ENCODE peak calls at places on chromosomes 16 and 17, in five cellular contexts. F, O, V, C and X are unnamed samples.

GRCh38 chr16:86029131-86029741 is 130.3 kb downstream of the IRF8 start:
- DNase-seq in F (no peak), V (no peak), O (no peak), C (no peak), X (no peak)

GRCh38 chr17:15091825-15092224 is 173.3 kb downstream of the PMP22 start:
- DNase-seq in V (peak), O (no peak), C (no peak), F (no peak), X (no peak)

GRCh38 chr17:43356999-43357398 is 41.8 kb upstream of the ARL4D start:
- DNase-seq in V (no peak), F (no peak), O (no peak), C (no peak), X (no peak)

GRCh38 chr17:79009397-79010303 is at the start of gene CANT1:
- DNase-seq in V (peak), O (peak), C (peak), F (peak), X (peak)

GRCh38 chr17:44826123-44826790 is 3.8 kb downstream of the GJC1 start:
- DNase-seq in C (no peak), V (no peak), O (no peak), F (no peak), X (no peak)

GRCh38 chr17:80498920-80499410 is 22.6 kb upstream of the NPTX1 start:
- DNase-seq in V (no peak), C (no peak), O (no peak), F (no peak), X (no peak)

GRCh38 chr17:17134952-17135340 is 71.2 kb downstream of the PLD6 start:
- DNase-seq in F (no peak), O (no peak), V (no peak), C (no peak), X (no peak)

GRCh38 chr17:17579691-17580090 is 11.8 kb downstream of the PEMT start:
- DNase-seq in C (no peak), F (no peak), O (no peak), V (no peak), X (no peak)

GRCh38 chr17:35763767-35764122 is 3.1 kb downstream of the C17orf50 start:
- DNase-seq in C (no peak), F (no peak), V (no peak), O (no peak), X (no peak)

GRCh38 chr17:30950669-30951399 is 20.0 kb upstream of the RNF135 start:
- DNase-seq in F (no peak), O (no peak), C (no peak), V (no peak), X (no peak)

GRCh38 chr17:66715745-66716156 is 119.2 kb upstream of the CACNG5 start:
- DNase-seq in F (no peak), C (no peak), O (peak), V (no peak), X (no peak)

GRCh38 chr16:626787-627457 is 3.9 kb upstream of the WFIKKN1 start:
- DNase-seq in V (no peak), F (no peak), O (no peak), C (no peak), X (no peak)

GRCh38 chr17:7848131-7848579 is 6.7 kb upstream of the TMEM88 start:
- DNase-seq in O (no peak), C (no peak), V (no peak), F (no peak), X (no peak)

GRCh38 chr17:21042434-21043295 is at the start of gene USP22:
- DNase-seq in O (no peak), V (peak), C (peak), F (no peak), X (peak)

GRCh38 chr17:42846594-42847280 is 2.4 kb downstream of the AOC2 start:
- DNase-seq in F (no peak), V (no peak), C (no peak), O (no peak), X (no peak)

GRCh38 chr17:77580531-77580930 is 378.0 kb upstream of the TNRC6C start:
- DNase-seq in O (no peak), V (no peak), F (no peak), C (no peak), X (no peak)

GRCh38 chr16:26911436-26911835 is 155.3 kb upstream of the C16orf82 start:
- DNase-seq in F (no peak), V (no peak), O (no peak), C (no peak), X (no peak)

GRCh38 chr17:33220031-33220430 is 73.1 kb downstream of the ASIC2 start:
- DNase-seq in O (no peak), F (no peak), C (no peak), V (no peak), X (no peak)

GRCh38 chr16:78785218-78785617 is 685.8 kb downstream of the WWOX start:
- DNase-seq in V (no peak), O (no peak), C (no peak), F (no peak), X (no peak)

GRCh38 chr16:88568710-88569613 is 1.2 kb upstream of the ZC3H18 start:
- DNase-seq in O (no peak), V (no peak), F (no peak), C (no peak), X (no peak)

GRCh38 chr17:17032131-17032692 is 10.0 kb upstream of the MPRIP start:
- DNase-seq in F (no peak), V (no peak), O (no peak), C (no peak), X (no peak)

GRCh38 chr16:30121741-30122620 is 1.0 kb downstream of the MAPK3 start:
- DNase-seq in C (no peak), V (no peak), O (no peak), F (no peak), X (no peak)

GRCh38 chr17:43309505-43310329 is 75.9 kb upstream of the RNU2-1 start:
- DNase-seq in O (peak), V (no peak), F (no peak), C (no peak), X (no peak)

GRCh38 chr16:11572301-11572995 is 14.3 kb downstream of the LITAF start:
- DNase-seq in F (peak), C (peak), V (no peak), O (no peak), X (no peak)

GRCh38 chr16:52090080-52090479 is 456.9 kb downstream of the TOX3 start:
- DNase-seq in O (no peak), C (no peak), F (no peak), V (no peak), X (no peak)

GRCh38 chr17:68775969-68776368 is 174.8 kb upstream of the FAM20A start:
- DNase-seq in F (no peak), V (no peak), O (no peak), C (no peak), X (no peak)

GRCh38 chr17:21200590-21201301 is 13.2 kb downstream of the TMEM11 start:
- DNase-seq in F (no peak), O (no peak), V (no peak), C (no peak), X (no peak)

GRCh38 chr17:16817201-16817600 is 127.2 kb downstream of the CCDC144A start:
- DNase-seq in F (no peak), C (no peak), V (no peak), O (no peak), X (no peak)

GRCh38 chr16:55470533-55471371 is 8.2 kb upstream of the MMP2 start:
- DNase-seq in O (no peak), F (no peak), V (no peak), C (no peak), X (no peak)

GRCh38 chr17:4144411-4144747 is 1.4 kb downstream of the CYB5D2 start:
- DNase-seq in O (peak), F (no peak), V (no peak), C (no peak), X (no peak)

GRCh38 chr16:47581114-47581513 is 120.0 kb downstream of the PHKB start:
- DNase-seq in F (no peak), C (no peak), O (no peak), V (no peak), X (no peak)

GRCh38 chr17:81684442-81684911 is 666 bp downstream of the HGS start:
- DNase-seq in F (no peak), C (no peak), O (no peak), V (no peak), X (no peak)

GRCh38 chr17:82097187-82097918 is 683 bp downstream of the FASN start:
- DNase-seq in C (no peak), O (peak), V (no peak), F (no peak), X (peak)

GRCh38 chr17:45114117-45114932 is 18.0 kb downstream of the PLCD3 start:
- DNase-seq in F (peak), V (no peak), C (no peak), O (no peak), X (no peak)

GRCh38 chr17:72270530-72270929 is 149.7 kb downstream of the SOX9 start:
- DNase-seq in O (no peak), C (no peak), V (no peak), F (no peak), X (no peak)

GRCh38 chr17:57684711-57685498 is 60.2 kb downstream of the CCDC182 start:
- DNase-seq in V (no peak), O (no peak), C (no peak), F (no peak), X (no peak)

GRCh38 chr16:73048292-73049050 is 543 bp upstream of the ZFHX3 start:
- DNase-seq in O (no peak), F (no peak), V (no peak), C (no peak), X (peak)

GRCh38 chr16:73051903-73052302 is 4.0 kb upstream of the ZFHX3 start:
- DNase-seq in O (no peak), F (no peak), V (no peak), C (no peak), X (no peak)

GRCh38 chr16:73049051-73049910 is 1.4 kb upstream of the ZFHX3 start:
- DNase-seq in F (no peak), O (no peak), V (no peak), C (no peak), X (no peak)

GRCh38 chr16:73051216-73051615 is 3.3 kb upstream of the ZFHX3 start:
- DNase-seq in O (no peak), V (no peak), F (no peak), C (no peak), X (no peak)

GRCh38 chr16:73050115-73051099 is 2.5 kb upstream of the ZFHX3 start:
- DNase-seq in C (no peak), V (no peak), F (no peak), O (no peak), X (no peak)
- TF ChIP-seq CTCF in C (no peak), V (no peak), F (no peak), O (no peak), X (no peak)

GRCh38 chr16:1678500-1679098 is 520 bp downstream of the JPT2 start:
- DNase-seq in C (peak), V (no peak), F (peak), O (peak), X (peak)
- TF ChIP-seq CTCF in C (no peak), V (no peak), F (no peak), O (no peak), X (no peak)

GRCh38 chr16:73031155-73031866 is 16.6 kb downstream of the ZFHX3 start:
- DNase-seq in F (no peak), V (no peak), C (no peak), O (no peak), X (no peak)
- TF ChIP-seq CTCF in F (no peak), V (no peak), C (no peak), O (no peak), X (peak)

GRCh38 chr16:2386990-2387389 is 42.3 kb upstream of the CCNF start:
- DNase-seq in V (peak), O (no peak), C (no peak), F (no peak), X (no peak)
- TF ChIP-seq CTCF in V (peak), O (peak), C (no peak), F (no peak), X (peak)

GRCh38 chr16:3087836-3088235 is 11.3 kb downstream of the ZSCAN10 start:
- DNase-seq in V (no peak), O (no peak), C (no peak), F (no peak), X (no peak)

GRCh38 chr16:3085868-3086595 is 13.1 kb downstream of the ZSCAN10 start:
- DNase-seq in C (no peak), V (no peak), O (no peak), F (no peak), X (no peak)

GRCh38 chr16:3086596-3087242 is 12.4 kb downstream of the ZSCAN10 start:
- DNase-seq in F (no peak), C (no peak), V (no peak), O (no peak), X (no peak)

GRCh38 chr16:3088450-3088849 is 10.6 kb downstream of the ZSCAN10 start:
- DNase-seq in V (no peak), O (no peak), F (no peak), C (no peak), X (no peak)

DNA sequence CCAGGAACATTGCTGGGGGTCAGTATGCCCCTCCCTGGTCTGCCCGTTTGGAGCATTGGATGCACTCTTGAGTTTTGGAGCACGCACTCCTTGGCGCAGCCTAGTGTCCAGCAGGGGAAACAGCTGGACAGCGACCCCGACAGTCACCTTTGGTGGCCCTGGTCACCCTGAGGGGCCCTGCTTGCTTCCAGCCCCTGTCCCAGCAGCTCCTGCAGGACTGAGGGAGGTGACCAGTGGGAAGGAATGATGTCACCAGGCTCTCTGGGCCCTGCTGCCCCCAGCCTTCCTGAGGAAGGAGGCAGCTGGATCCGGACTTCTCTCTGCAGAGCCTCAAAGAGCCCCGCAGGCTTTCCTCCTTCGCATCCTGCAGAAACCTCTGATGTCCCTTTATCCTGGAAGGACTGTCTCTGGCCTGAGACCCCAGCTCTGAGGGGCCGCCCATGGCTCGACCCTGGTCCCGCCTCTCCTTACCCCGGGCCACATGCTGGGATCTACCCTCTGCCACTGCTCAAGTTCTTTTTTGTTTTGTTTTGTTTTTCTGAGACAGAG is 11.8 kb downstream of the ZSCAN10 start:
- DNase-seq in C (no peak), V (peak), F (no peak), O (no peak), X (peak)
- TF ChIP-seq CTCF in C (no peak), V (no peak), F (no peak), O (no peak), X (no peak)

DNA sequence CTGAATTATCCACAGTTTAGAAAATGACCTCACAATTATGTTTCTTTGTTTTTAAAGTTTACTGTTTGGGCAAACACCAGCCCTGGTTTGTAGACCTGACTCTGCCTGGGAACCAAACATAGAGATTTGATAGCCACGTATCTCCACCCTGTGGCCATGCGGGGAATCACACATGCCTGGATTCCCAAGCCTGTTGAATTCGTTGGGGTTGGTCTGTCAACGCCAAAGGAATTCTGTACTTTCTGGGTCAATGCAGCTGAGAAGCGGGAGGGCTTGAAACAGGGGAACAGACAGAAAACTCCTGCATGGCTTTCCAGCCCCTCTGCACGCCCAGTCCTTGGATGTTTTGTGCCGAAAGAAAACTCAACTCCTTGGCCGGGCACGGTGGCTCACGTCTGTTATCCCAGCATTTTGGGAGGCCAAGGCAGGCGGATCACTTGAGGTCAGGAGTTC is 27.0 kb downstream of the CD300A start:
- DNase-seq in F (peak), O (peak), V (peak), C (peak), X (peak)
- TF ChIP-seq CTCF in F (peak), O (peak), V (peak), C (peak), X (peak)